ENCODE peak calls at places on chromosomes 11 and 22, in eight cellular contexts. M is astrocyte; P is CD8-positive, alpha-beta memory T cell; O is NB4; E is cardiac muscle cell; C is kidney epithelial cell; V is HCT116; R is mammary epithelial cell. N is an unnamed sample.

GRCh38 chr11:9615031-9615451 is 41.6 kb downstream of the WEE1 start:
- DNase-seq in R (no peak), V (no peak), E (no peak), O (peak; percentile 83), P (no peak), M (no peak), C (peak; percentile 31), N (peak; percentile 52)

GRCh38 chr22:48662476-48663150 is 1165.1 kb downstream of the BRD1 start:
- DNase-seq in C (no peak), O (no peak), M (no peak), R (no peak), E (no peak), V (no peak), P (no peak), N (no peak)

GRCh38 chr11:128026596-128026995 is 560.8 kb downstream of the ETS1 start:
- DNase-seq in O (peak; percentile 48), M (peak; percentile 96), E (peak; percentile 95), V (no peak), P (no peak), R (peak; percentile 99), C (peak; percentile 93), N (peak; percentile 92)

GRCh38 chr11:128515086-128515485 is 72.3 kb downstream of the ETS1 start:
- DNase-seq in E (no peak), R (no peak), P (no peak), M (no peak), V (no peak), C (no peak), O (no peak), N (peak; percentile 20)

GRCh38 chr22:38017272-38017920 is 33.0 kb upstream of the SOX10 start:
- DNase-seq in R (peak; percentile 26), E (peak; percentile 78), M (peak; percentile 32), V (no peak), P (no peak), O (peak; percentile 40), C (no peak), N (peak; percentile 88)

GRCh38 chr11:47393163-47394049 is 15.0 kb upstream of the SLC39A13 start:
- DNase-seq in P (no peak), R (no peak), C (no peak), M (peak; percentile 57), O (peak; percentile 87), V (no peak), E (peak; percentile 41), N (peak; percentile 64)

GRCh38 chr11:114796954-114797721 is 118.8 kb downstream of the NXPE2 start:
- DNase-seq in M (peak; percentile 36), V (no peak), P (no peak), R (no peak), E (no peak), O (no peak), C (no peak), N (no peak)

GRCh38 chr22:29765905-29766631 is 739 bp downstream of the ZMAT5 start:
- DNase-seq in E (no peak), P (no peak), R (no peak), V (no peak), M (no peak), O (no peak), C (no peak), N (no peak)

GRCh38 chr11:27227744-27228143 is 135.3 kb downstream of the CCDC34 start:
- DNase-seq in O (no peak), M (no peak), E (no peak), V (no peak), P (no peak), R (no peak), C (no peak), N (no peak)

GRCh38 chr11:113393501-113393985 is 6.0 kb downstream of the ANKK1 start:
- DNase-seq in R (no peak), E (no peak), O (no peak), P (no peak), M (no peak), V (no peak), C (no peak), N (no peak)

GRCh38 chr22:17171016-17171312 is 11.9 kb upstream of the HDHD5 start:
- DNase-seq in R (no peak), M (no peak), P (no peak), E (no peak), V (no peak), C (no peak), O (no peak), N (no peak)

GRCh38 chr11:45262900-45263299 is 23.2 kb downstream of the SYT13 start:
- DNase-seq in R (no peak), V (no peak), O (no peak), E (no peak), C (no peak), P (no peak), M (no peak), N (no peak)

GRCh38 chr22:31253949-31254348 is 38.3 kb downstream of the PIK3IP1 start:
- DNase-seq in C (no peak), M (no peak), V (no peak), R (peak; percentile 98), P (no peak), O (no peak), E (no peak), N (no peak)

GRCh38 chr11:2591805-2592204 is 108.0 kb downstream of the KCNQ1OT1 start:
- DNase-seq in O (no peak), E (no peak), V (no peak), R (no peak), C (no peak), P (no peak), M (no peak), N (no peak)

GRCh38 chr11:45994421-45995341 is 72.2 kb downstream of the LARGE2 start:
- DNase-seq in C (no peak), V (no peak), P (no peak), E (peak; percentile 87), O (peak; percentile 6), M (peak; percentile 50), R (no peak), N (peak; percentile 71)

GRCh38 chr11:59142530-59143507 is at the start of gene FAM111A:
- DNase-seq in M (peak; percentile 84), E (peak; percentile 90), C (peak; percentile 82), O (peak; percentile 89), V (peak; percentile 83), P (peak; percentile 85), R (peak; percentile 97), N (peak; percentile 89)

GRCh38 chr11:92225206-92225562 is 566 bp downstream of the FAT3 start:
- DNase-seq in M (no peak), C (no peak), V (no peak), O (no peak), P (no peak), R (peak; percentile 19), E (no peak), N (no peak)

GRCh38 chr11:61793829-61794204 is 1.1 kb downstream of the FEN1 start:
- DNase-seq in R (no peak), C (no peak), P (no peak), O (no peak), E (no peak), V (no peak), M (no peak), N (no peak)
- H3K4me3 ChIP-seq in R (peak overlapping the region; percentile 92), C (peak overlapping the region; percentile 63), P (no peak overlapping the region), O (peak overlapping the region; percentile 88), E (peak overlapping the region; percentile 76), V (peak overlapping the region; percentile 96), M (peak overlapping the region; percentile 88), N (peak overlapping the region; percentile 93)

GRCh38 chr11:111846640-111847039 is 24.7 kb downstream of the ALG9 start:
- DNase-seq in P (no peak), E (peak; percentile 75), R (no peak), O (peak; percentile 68), M (peak; percentile 81), C (no peak), V (no peak), N (peak; percentile 44)
- H3K4me3 ChIP-seq in P (no peak overlapping the region), E (no peak overlapping the region), R (no peak overlapping the region), O (no peak overlapping the region), M (no peak overlapping the region), C (no peak overlapping the region), V (no peak overlapping the region), N (no peak overlapping the region)

GRCh38 chr11:62646825-62647608 is 604 bp upstream of the GANAB start:
- DNase-seq in O (no peak), E (no peak), V (no peak), C (no peak), P (no peak), R (no peak), M (no peak), N (no peak)
- H3K4me3 ChIP-seq in O (peak overlapping the region; percentile 25), E (no peak overlapping the region), V (no peak overlapping the region), C (no peak overlapping the region), P (peak overlapping the region; percentile 11), R (no peak overlapping the region), M (no peak overlapping the region), N (no peak overlapping the region)

GRCh38 chr22:39665229-39665628 is 94.7 kb downstream of the CACNA1I start:
- DNase-seq in R (no peak), E (no peak), C (no peak), M (no peak), O (no peak), V (no peak), P (no peak), N (no peak)
- H3K4me3 ChIP-seq in R (no peak overlapping the region), E (no peak overlapping the region), C (no peak overlapping the region), M (no peak overlapping the region), O (no peak overlapping the region), V (no peak overlapping the region), P (no peak overlapping the region), N (no peak overlapping the region)

GRCh38 chr22:22366478-22366988 is 121.9 kb downstream of the VPREB1 start:
- DNase-seq in E (no peak), O (no peak), P (no peak), R (no peak), C (no peak), M (no peak), V (no peak), N (no peak)
- H3K4me3 ChIP-seq in E (no peak overlapping the region), O (no peak overlapping the region), P (no peak overlapping the region), R (no peak overlapping the region), C (no peak overlapping the region), M (no peak overlapping the region), V (no peak overlapping the region), N (no peak overlapping the region)

GRCh38 chr11:70270104-70270876 is at the start of gene PPFIA1:
- DNase-seq in V (peak; percentile 91), R (peak; percentile 96), M (peak; percentile 79), P (peak; percentile 95), E (peak; percentile 95), C (peak; percentile 74), O (peak; percentile 95), N (peak; percentile 92)

GRCh38 chr11:70271635-70271953 is 1.1 kb downstream of the PPFIA1 start:
- DNase-seq in P (no peak), O (no peak), V (no peak), C (no peak), R (no peak), E (no peak), M (no peak), N (no peak)

GRCh38 chr11:70270877-70271634 is 566 bp downstream of the PPFIA1 start:
- DNase-seq in V (no peak), E (peak; percentile 68), M (peak; percentile 66), C (no peak), O (peak; percentile 58), R (peak; percentile 53), P (peak; percentile 50), N (peak; percentile 73)

GRCh38 chr11:70268526-70268925 is 2.0 kb upstream of the PPFIA1 start:
- DNase-seq in M (no peak), O (no peak), P (no peak), E (no peak), C (no peak), R (no peak), V (no peak), N (no peak)

GRCh38 chr11:70272009-70272408 is 1.5 kb downstream of the PPFIA1 start:
- DNase-seq in V (no peak), O (peak; percentile 15), P (no peak), E (no peak), C (no peak), M (no peak), R (no peak), N (no peak)
- H3K4me3 ChIP-seq in V (peak overlapping the region; percentile 94), O (peak overlapping the region; percentile 75), P (no peak overlapping the region), E (no peak overlapping the region), C (no peak overlapping the region), M (no peak overlapping the region), R (peak overlapping the region; percentile 95), N (no peak overlapping the region)

N was measured in cardiac fibroblast.